ENCODE peak calls at places on chromosomes 4 and X, in ten cellular contexts. K is stomach, N is heart left ventricle, O is IMR-90, T is sigmoid colon, M is A549, I is Peyer's patch, E is body of pancreas, B is suprapubic skin, G is right lobe of liver. Z is an unnamed sample. For H3K4me1, the result is how much of the 10 kb centered on the place peaks cover.

GRCh38 chr4:94634266-94634665 is 123.5 kb upstream of the BMPR1B start:
- DNase-seq in K (no peak), N (no peak), O (peak), T (no peak), M (no peak), I (no peak), E (no peak), B (no peak), G (no peak), Z (no peak)

GRCh38 chr4:151960449-151961246 is 199.8 kb upstream of the GATB start:
- DNase-seq in K (no peak), N (peak), O (no peak), T (no peak), M (no peak), I (no peak), E (no peak), B (no peak), G (no peak), Z (no peak)

GRCh38 chr4:120568736-120569135 is 353.8 kb downstream of the PRDM5 start:
- DNase-seq in K (no peak), N (no peak), O (no peak), T (no peak), M (no peak), I (no peak), E (no peak), B (no peak), G (no peak), Z (no peak)

GRCh38 chr4:151173751-151174325 is 74.4 kb downstream of the RPS3A start:
- DNase-seq in K (no peak), N (peak), O (peak), T (peak), M (no peak), I (no peak), E (peak), B (no peak), G (no peak), Z (peak)

GRCh38 chr4:173200103-173200502 is 31.5 kb downstream of the GALNT7 start:
- DNase-seq in K (no peak), N (no peak), O (no peak), T (no peak), M (no peak), I (no peak), E (no peak), B (no peak), G (no peak), Z (no peak)

GRCh38 chr4:53055274-53055673 is 193.2 kb downstream of the RASL11B start:
- DNase-seq in K (no peak), N (no peak), O (peak), T (no peak), M (no peak), I (no peak), E (no peak), B (no peak), G (no peak), Z (no peak)

GRCh38 chr4:2842667-2843022 is 999 bp upstream of the ADD1 start:
- DNase-seq in K (peak), N (no peak), O (no peak), T (no peak), M (no peak), I (peak), E (no peak), B (no peak), G (no peak), Z (no peak)

GRCh38 chr4:33369366-33369899 is 2649.3 kb downstream of the PCDH7 start:
- DNase-seq in K (no peak), N (no peak), O (peak), T (no peak), M (no peak), I (no peak), E (no peak), B (no peak), G (no peak), Z (no peak)

GRCh38 chr4:154626793-154627484 is 14.5 kb upstream of the FGG start:
- DNase-seq in K (peak), N (peak), O (peak), T (peak), M (peak), I (peak), E (peak), B (no peak), G (peak), Z (peak)

GRCh38 chrX:70117738-70118137 is 15.5 kb upstream of the IGBP1 start:
- DNase-seq in K (no peak), N (no peak), O (no peak), T (no peak), M (no peak), I (no peak), E (no peak), B (no peak), G (no peak), Z (no peak)

GRCh38 chr4:80197601-80198444 is 520 bp downstream of the PRDM8 start:
- DNase-seq in K (no peak), N (no peak), O (no peak), T (no peak), M (no peak), I (no peak), E (no peak), B (no peak), G (no peak), Z (no peak)

GRCh38 chr4:99090511-99090910 is 1.9 kb upstream of the ADH5 start:
- DNase-seq in K (no peak), N (no peak), O (peak), T (no peak), M (no peak), I (no peak), E (no peak), B (no peak), G (no peak), Z (no peak)

GRCh38 chr4:7962609-7963508 is 23.2 kb upstream of the AFAP1 start:
- DNase-seq in K (no peak), N (no peak), O (no peak), T (no peak), M (no peak), I (no peak), E (no peak), B (no peak), G (no peak), Z (no peak)

GRCh38 chr4:169619518-169619957 is 840 bp upstream of the CLCN3 start:
- DNase-seq in K (peak), N (peak), O (peak), T (no peak), M (peak), I (peak), E (peak), B (no peak), G (peak), Z (no peak)

GRCh38 chrX:11099465-11099864 is 11.7 kb upstream of the HCCS start:
- DNase-seq in K (no peak), N (no peak), O (no peak), T (no peak), M (no peak), I (no peak), E (no peak), B (no peak), G (no peak), Z (no peak)

GRCh38 chr4:73345399-73345975 is 58.6 kb upstream of the ALB start:
- DNase-seq in K (no peak), N (no peak), O (no peak), T (no peak), M (peak), I (no peak), E (no peak), B (no peak), G (no peak), Z (no peak)

GRCh38 chr4:8039290-8039689 is 99.6 kb upstream of the AFAP1 start:
- DNase-seq in K (no peak), N (no peak), O (no peak), T (no peak), M (no peak), I (no peak), E (peak), B (no peak), G (no peak), Z (no peak)

GRCh38 chrX:151397741-151398070 is 700 bp downstream of the VMA21 start:
- DNase-seq in K (no peak), N (no peak), O (no peak), T (no peak), M (peak), I (no peak), E (no peak), B (no peak), G (no peak), Z (no peak)

GRCh38 chrX:102129473-102129872 is 4.0 kb downstream of the TCEAL2 start:
- DNase-seq in K (no peak), N (no peak), O (peak), T (no peak), M (peak), I (no peak), E (no peak), B (no peak), G (no peak), Z (no peak)

GRCh38 chrX:16804923-16805464 is 18.7 kb downstream of the TXLNG start:
- DNase-seq in K (no peak), N (no peak), O (no peak), T (no peak), M (no peak), I (no peak), E (no peak), B (no peak), G (no peak), Z (no peak)

GRCh38 chr4:118586357-118586790 is 98.8 kb upstream of the METTL14 start:
- DNase-seq in K (no peak), N (peak), O (no peak), T (peak), M (no peak), I (no peak), E (peak), B (no peak), G (peak), Z (peak)

GRCh38 chr4:97370581-97370980 is 772.7 kb downstream of the STPG2 start:
- DNase-seq in K (no peak), N (no peak), O (no peak), T (no peak), M (no peak), I (no peak), E (no peak), B (no peak), G (no peak), Z (no peak)

GRCh38 chr4:61468091-61468720 is 268.1 kb downstream of the ADGRL3 start:
- DNase-seq in K (no peak), N (no peak), O (peak), T (no peak), M (no peak), I (no peak), E (no peak), B (no peak), G (no peak), Z (no peak)

GRCh38 chrX:789096-789495 is 158.5 kb downstream of the SHOX start:
- DNase-seq in K (no peak), N (no peak), O (no peak), T (no peak), M (no peak), I (no peak), E (no peak), B (no peak), G (peak), Z (no peak)

GRCh38 chr4:26741491-26741871 is 119.2 kb upstream of the STIM2 start:
- DNase-seq in K (no peak), N (no peak), O (no peak), T (no peak), M (no peak), I (no peak), E (no peak), B (no peak), G (peak), Z (no peak)

GRCh38 chr4:139797287-139797686 is 131.7 kb downstream of the MGST2 start:
- DNase-seq in K (no peak), N (no peak), O (no peak), T (no peak), M (no peak), I (no peak), E (no peak), B (no peak), G (no peak), Z (no peak)

GRCh38 chr4:87270144-87270543 is 49.7 kb upstream of the KLHL8 start:
- DNase-seq in K (no peak), N (no peak), O (peak), T (no peak), M (peak), I (no peak), E (peak), B (no peak), G (no peak), Z (no peak)

DNA sequence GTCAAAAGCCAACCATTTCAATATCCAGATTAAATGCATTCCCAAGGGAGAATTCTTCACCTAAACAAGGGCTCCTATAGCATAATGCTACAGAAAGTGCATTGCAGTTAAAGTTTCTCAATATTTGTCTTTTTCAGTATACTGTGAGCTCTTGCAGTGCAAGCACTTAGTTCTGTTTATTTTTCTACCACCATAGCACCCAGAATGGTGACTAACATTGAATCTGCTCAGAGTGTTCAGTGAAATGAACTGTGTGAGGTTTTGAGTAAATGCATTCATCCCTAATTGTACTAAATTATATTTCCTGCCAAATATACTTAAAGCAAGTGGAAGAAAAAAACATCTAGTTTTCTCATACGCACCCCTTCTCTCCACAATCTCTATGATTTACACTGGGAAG is 383.9 kb downstream of the PCDH7 start:
- DNase-seq in K (no peak), N (no peak), O (peak), T (no peak), M (no peak), I (no peak), E (no peak), B (no peak), G (no peak), Z (no peak)
- H3K4me1 ChIP-seq in K (under half), N (under half), O (under half), T (under half), M (under half), I (under half), E (under half), B (under half), G (under half), Z (under half)

GRCh38 chr4:41525129-41525528 is 12.8 kb upstream of the LIMCH1 start:
- DNase-seq in K (no peak), N (no peak), O (peak), T (no peak), M (peak), I (no peak), E (peak), B (no peak), G (no peak), Z (no peak)
- H3K4me3 ChIP-seq in K (no peak), N (no peak), O (no peak), T (no peak), M (no peak), I (no peak), E (no peak), B (no peak), G (no peak), Z (no peak)

GRCh38 chr4:11542952-11543351 is 114.3 kb upstream of the HS3ST1 start:
- DNase-seq in K (no peak), N (no peak), O (no peak), T (no peak), M (no peak), I (no peak), E (no peak), B (no peak), G (no peak), Z (no peak)

GRCh38 chr4:11546391-11547160 is 117.9 kb upstream of the HS3ST1 start:
- DNase-seq in K (no peak), N (no peak), O (peak), T (no peak), M (no peak), I (no peak), E (no peak), B (no peak), G (no peak), Z (no peak)

GRCh38 chr4:11548529-11549176 is 120.0 kb upstream of the HS3ST1 start:
- DNase-seq in K (no peak), N (no peak), O (peak), T (no peak), M (no peak), I (no peak), E (no peak), B (no peak), G (no peak), Z (no peak)

GRCh38 chr4:11545651-11546050 is 117.0 kb upstream of the HS3ST1 start:
- DNase-seq in K (no peak), N (no peak), O (no peak), T (no peak), M (no peak), I (no peak), E (no peak), B (no peak), G (no peak), Z (no peak)

DNA sequence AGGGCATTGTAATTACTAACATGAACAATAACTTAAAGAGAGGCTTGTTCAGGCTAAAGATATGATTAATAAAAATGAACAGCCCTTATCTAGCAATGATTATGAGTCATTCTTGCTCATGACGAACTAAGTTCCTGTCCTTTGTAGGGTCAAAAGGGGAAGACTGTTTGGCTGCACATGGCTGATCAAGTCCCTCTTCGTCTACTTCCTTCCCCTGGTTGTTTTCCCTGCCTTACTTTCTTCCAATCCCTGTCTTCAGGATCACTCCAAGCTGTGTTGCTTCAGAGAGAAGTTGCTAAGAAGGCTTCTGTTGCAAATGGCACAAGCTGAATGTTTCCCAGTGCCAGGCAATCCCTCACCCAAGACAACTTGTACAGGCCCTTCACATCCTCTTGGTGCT is 115.0 kb upstream of the HS3ST1 start:
- DNase-seq in K (no peak), N (no peak), O (peak), T (no peak), M (no peak), I (no peak), E (no peak), B (no peak), G (no peak), Z (no peak)
- TF ChIP-seq POLR2A in K (no peak), N (no peak), O (no peak), T (no peak), M (no peak), I (no peak), E (no peak), B (no peak), G (no peak), Z (no peak)

GRCh38 chr4:85760521-85760920 is 285.6 kb downstream of the ARHGAP24 start:
- DNase-seq in K (no peak), N (no peak), O (no peak), T (no peak), M (no peak), I (no peak), E (no peak), B (no peak), G (no peak), Z (no peak)
- H3K4me1 ChIP-seq in K (under half), N (under half), O (under half), T (under half), M (under half), I (under half), E (under half), B (under half), G (under half), Z (under half)

GRCh38 chr4:123701046-123701445 is 304.5 kb downstream of the SPRY1 start:
- DNase-seq in K (no peak), N (no peak), O (peak), T (no peak), M (no peak), I (no peak), E (no peak), B (no peak), G (no peak), Z (no peak)
- H3K4me3 ChIP-seq in K (no peak), N (no peak), O (no peak), T (no peak), M (no peak), I (no peak), E (no peak), B (no peak), G (no peak), Z (no peak)

GRCh38 chrX:104151037-104151436 is 5.8 kb downstream of the SLC25A53 start:
- DNase-seq in K (no peak), N (no peak), O (no peak), T (no peak), M (no peak), I (no peak), E (no peak), B (no peak), G (no peak), Z (no peak)

DNA sequence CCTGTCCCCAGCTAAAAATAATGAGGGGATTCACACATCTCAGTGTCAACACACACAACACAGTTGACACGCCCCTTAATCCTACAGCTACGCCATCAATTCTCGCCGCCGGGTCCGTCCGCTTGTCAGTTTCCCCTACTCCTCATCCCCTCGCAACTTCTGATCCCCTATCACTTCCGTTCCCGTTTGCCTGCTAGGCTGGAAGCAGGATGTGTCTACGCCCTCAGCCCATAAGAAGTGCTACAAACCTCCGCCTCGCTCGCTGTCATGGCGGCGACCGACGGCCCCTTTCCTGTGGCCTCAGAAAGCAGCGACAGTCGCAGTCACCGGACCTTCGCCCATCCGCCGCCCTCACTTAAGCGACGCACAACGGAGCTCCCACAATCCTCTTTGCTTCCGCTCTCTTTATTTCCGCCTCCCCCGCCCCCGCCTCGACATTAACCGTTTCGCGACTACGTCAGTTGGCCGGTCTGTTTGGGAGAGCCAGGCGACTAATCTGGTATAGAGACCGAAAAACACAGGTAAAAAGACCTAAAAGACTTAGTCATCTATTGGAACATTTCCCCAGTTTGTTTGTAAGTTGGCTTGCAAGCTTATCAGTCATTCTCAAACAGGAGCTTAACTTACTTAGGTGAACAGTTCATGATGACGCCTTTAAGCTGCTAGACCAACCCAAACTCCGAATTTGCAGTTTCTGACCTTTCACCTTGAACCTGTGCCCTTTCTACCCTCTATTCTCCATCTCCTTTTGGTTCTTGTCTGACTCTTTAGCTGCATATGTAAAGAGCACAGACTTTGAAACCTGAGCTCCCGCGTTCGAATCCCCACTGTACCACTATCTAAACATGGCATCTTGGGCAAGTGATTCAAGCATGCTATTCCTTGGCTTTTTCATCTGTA is at the start of gene SLC25A53:
- DNase-seq in K (peak), N (peak), O (peak), T (peak), M (peak), I (peak), E (peak), B (peak), G (peak), Z (peak)
- TF ChIP-seq POLR2A in K (no peak), N (no peak), O (peak), T (peak), M (peak), I (peak), E (peak), B (no peak), G (peak), Z (peak)

GRCh38 chr4:6595897-6596537 is 21.0 kb downstream of the MAN2B2 start:
- DNase-seq in K (no peak), N (no peak), O (no peak), T (no peak), M (peak), I (no peak), E (no peak), B (no peak), G (no peak), Z (no peak)
- H3K4me1 ChIP-seq in K (under half), N (under half), O (under half), T (under half), M (under half), I (under half), E (under half), B (under half), G (under half), Z (under half)

DNA sequence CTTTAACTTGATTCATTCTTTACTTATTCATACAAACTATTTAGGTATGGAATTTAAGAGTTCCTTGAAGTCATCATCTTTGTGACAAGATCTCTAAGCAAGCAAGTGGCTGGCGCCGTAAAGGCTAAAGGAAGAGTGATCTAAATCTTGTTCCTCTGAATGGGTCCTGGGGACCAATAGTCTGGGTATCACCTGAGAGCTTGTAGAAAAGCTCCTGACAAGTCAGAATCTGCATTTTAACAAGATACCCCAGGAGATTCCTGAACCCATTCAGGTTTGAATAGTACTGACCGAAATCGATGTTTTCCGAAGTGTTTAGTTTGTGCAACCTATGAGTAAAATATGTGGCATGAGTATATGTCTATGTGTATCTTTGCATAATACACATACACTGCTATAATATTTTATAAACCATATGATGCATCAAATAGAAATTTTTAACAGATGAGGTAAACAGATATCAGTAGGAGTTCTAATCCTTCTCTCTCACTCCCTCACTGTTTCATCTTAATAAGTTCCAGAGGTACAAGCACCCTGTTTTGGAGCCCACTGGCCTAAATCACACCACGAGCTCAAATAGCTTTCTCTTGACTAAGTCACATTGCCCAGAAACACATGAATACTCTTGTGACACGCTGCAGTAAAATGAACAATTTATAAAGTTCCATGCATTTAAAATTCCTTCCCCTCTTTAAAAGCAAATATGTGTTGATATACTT is 170.0 kb downstream of the RELL1 start:
- DNase-seq in K (no peak), N (no peak), O (no peak), T (no peak), M (no peak), I (no peak), E (no peak), B (no peak), G (no peak), Z (no peak)
- H3K4me3 ChIP-seq in K (no peak), N (no peak), O (no peak), T (no peak), M (no peak), I (no peak), E (no peak), B (no peak), G (no peak), Z (no peak)

Z was measured in ovary.